ENCODE peak calls at places on chromosomes 16 and 17, in nine cellular contexts. One of them, this sample, is unnamed.

GRCh38 chr17:73194514-73195222 is 1.8 kb downstream of the COG1 start:
- DNase-seq in endodermal cell: no peak
- DNase-seq in EL: peak
- DNase-seq in bronchial epithelial cell: peak
- DNase-seq in activated naive CD4-positive, alpha-beta T cell treated with anti-CD3 and anti-CD28 coated beads, Interleukin-2, amount 50 U/mL, for 72 hours: no peak
- DNase-seq in fibroblast of lung: peak
- DNase-seq in neuronal stem cell: no peak
- DNase-seq in aorta: no peak
- DNase-seq in AG20443: peak
- DNase-seq in this sample: peak

GRCh38 chr16:88393034-88393433 is 10.3 kb downstream of the ZNF469 start:
- DNase-seq in endodermal cell: no peak
- DNase-seq in EL: no peak
- DNase-seq in bronchial epithelial cell: no peak
- DNase-seq in activated naive CD4-positive, alpha-beta T cell treated with anti-CD3 and anti-CD28 coated beads, Interleukin-2, amount 50 U/mL, for 72 hours: no peak
- DNase-seq in fibroblast of lung: no peak
- DNase-seq in neuronal stem cell: no peak
- DNase-seq in aorta: peak
- DNase-seq in AG20443: peak
- DNase-seq in this sample: peak

GRCh38 chr16:88938119-88938932 is 38.7 kb downstream of the CBFA2T3 start:
- DNase-seq in endodermal cell: no peak
- DNase-seq in EL: no peak
- DNase-seq in bronchial epithelial cell: no peak
- DNase-seq in activated naive CD4-positive, alpha-beta T cell treated with anti-CD3 and anti-CD28 coated beads, Interleukin-2, amount 50 U/mL, for 72 hours: no peak
- DNase-seq in fibroblast of lung: no peak
- DNase-seq in neuronal stem cell: no peak
- DNase-seq in aorta: no peak
- DNase-seq in AG20443: no peak
- DNase-seq in this sample: no peak

GRCh38 chr17:45311762-45312476 is 4.9 kb downstream of the MAP3K14 start:
- DNase-seq in endodermal cell: peak
- DNase-seq in EL: peak
- DNase-seq in bronchial epithelial cell: peak
- DNase-seq in activated naive CD4-positive, alpha-beta T cell treated with anti-CD3 and anti-CD28 coated beads, Interleukin-2, amount 50 U/mL, for 72 hours: peak
- DNase-seq in fibroblast of lung: no peak
- DNase-seq in neuronal stem cell: no peak
- DNase-seq in aorta: no peak
- DNase-seq in AG20443: no peak
- DNase-seq in this sample: peak

GRCh38 chr16:67311607-67312449 is 14.7 kb downstream of the KCTD19 start:
- DNase-seq in endodermal cell: no peak
- DNase-seq in EL: peak
- DNase-seq in bronchial epithelial cell: peak
- DNase-seq in activated naive CD4-positive, alpha-beta T cell treated with anti-CD3 and anti-CD28 coated beads, Interleukin-2, amount 50 U/mL, for 72 hours: peak
- DNase-seq in fibroblast of lung: peak
- DNase-seq in neuronal stem cell: no peak
- DNase-seq in aorta: peak
- DNase-seq in AG20443: peak
- DNase-seq in this sample: peak

GRCh38 chr16:66359811-66360608 is 6.5 kb upstream of the CDH5 start:
- DNase-seq in endodermal cell: no peak
- DNase-seq in EL: no peak
- DNase-seq in bronchial epithelial cell: peak
- DNase-seq in activated naive CD4-positive, alpha-beta T cell treated with anti-CD3 and anti-CD28 coated beads, Interleukin-2, amount 50 U/mL, for 72 hours: no peak
- DNase-seq in fibroblast of lung: no peak
- DNase-seq in neuronal stem cell: no peak
- DNase-seq in aorta: no peak
- DNase-seq in AG20443: no peak
- DNase-seq in this sample: peak

GRCh38 chr16:84065536-84066132 is 23.0 kb upstream of the SLC38A8 start:
- DNase-seq in endodermal cell: peak
- DNase-seq in EL: peak
- DNase-seq in bronchial epithelial cell: peak
- DNase-seq in activated naive CD4-positive, alpha-beta T cell treated with anti-CD3 and anti-CD28 coated beads, Interleukin-2, amount 50 U/mL, for 72 hours: no peak
- DNase-seq in fibroblast of lung: peak
- DNase-seq in neuronal stem cell: no peak
- DNase-seq in aorta: no peak
- DNase-seq in AG20443: peak
- DNase-seq in this sample: peak

GRCh38 chr16:8887952-8888560 is 5.9 kb downstream of the LITAFD start:
- DNase-seq in endodermal cell: no peak
- DNase-seq in EL: peak
- DNase-seq in bronchial epithelial cell: no peak
- DNase-seq in activated naive CD4-positive, alpha-beta T cell treated with anti-CD3 and anti-CD28 coated beads, Interleukin-2, amount 50 U/mL, for 72 hours: no peak
- DNase-seq in fibroblast of lung: no peak
- DNase-seq in neuronal stem cell: no peak
- DNase-seq in aorta: no peak
- DNase-seq in AG20443: peak
- DNase-seq in this sample: peak

GRCh38 chr17:4420692-4421131 is 13.0 kb upstream of the SPNS3 start:
- DNase-seq in endodermal cell: peak
- DNase-seq in EL: peak
- DNase-seq in bronchial epithelial cell: peak
- DNase-seq in activated naive CD4-positive, alpha-beta T cell treated with anti-CD3 and anti-CD28 coated beads, Interleukin-2, amount 50 U/mL, for 72 hours: no peak
- DNase-seq in fibroblast of lung: peak
- DNase-seq in neuronal stem cell: peak
- DNase-seq in aorta: peak
- DNase-seq in AG20443: peak
- DNase-seq in this sample: peak

GRCh38 chr16:11198817-11199216 is 57.2 kb downstream of the SOCS1 start:
- DNase-seq in endodermal cell: no peak
- DNase-seq in EL: no peak
- DNase-seq in bronchial epithelial cell: peak
- DNase-seq in activated naive CD4-positive, alpha-beta T cell treated with anti-CD3 and anti-CD28 coated beads, Interleukin-2, amount 50 U/mL, for 72 hours: no peak
- DNase-seq in fibroblast of lung: no peak
- DNase-seq in neuronal stem cell: no peak
- DNase-seq in aorta: no peak
- DNase-seq in AG20443: no peak
- DNase-seq in this sample: no peak

GRCh38 chr17:17491031-17491471 is 5.1 kb downstream of the RASD1 start:
- DNase-seq in endodermal cell: no peak
- DNase-seq in EL: no peak
- DNase-seq in bronchial epithelial cell: no peak
- DNase-seq in activated naive CD4-positive, alpha-beta T cell treated with anti-CD3 and anti-CD28 coated beads, Interleukin-2, amount 50 U/mL, for 72 hours: no peak
- DNase-seq in fibroblast of lung: no peak
- DNase-seq in neuronal stem cell: no peak
- DNase-seq in aorta: no peak
- DNase-seq in AG20443: no peak
- DNase-seq in this sample: no peak

GRCh38 chr17:395974-396373 is 43.4 kb upstream of the RPH3AL start:
- DNase-seq in endodermal cell: no peak
- DNase-seq in EL: no peak
- DNase-seq in bronchial epithelial cell: no peak
- DNase-seq in activated naive CD4-positive, alpha-beta T cell treated with anti-CD3 and anti-CD28 coated beads, Interleukin-2, amount 50 U/mL, for 72 hours: no peak
- DNase-seq in fibroblast of lung: no peak
- DNase-seq in neuronal stem cell: no peak
- DNase-seq in aorta: no peak
- DNase-seq in AG20443: no peak
- DNase-seq in this sample: no peak

GRCh38 chr16:67703626-67704025 is 15.5 kb downstream of the GFOD2 start:
- DNase-seq in endodermal cell: no peak
- DNase-seq in EL: no peak
- DNase-seq in bronchial epithelial cell: no peak
- DNase-seq in activated naive CD4-positive, alpha-beta T cell treated with anti-CD3 and anti-CD28 coated beads, Interleukin-2, amount 50 U/mL, for 72 hours: no peak
- DNase-seq in fibroblast of lung: no peak
- DNase-seq in neuronal stem cell: no peak
- DNase-seq in aorta: no peak
- DNase-seq in AG20443: no peak
- DNase-seq in this sample: no peak

GRCh38 chr17:4509402-4509801 is 10.7 kb downstream of the SPNS2 start:
- DNase-seq in endodermal cell: no peak
- DNase-seq in EL: no peak
- DNase-seq in bronchial epithelial cell: no peak
- DNase-seq in activated naive CD4-positive, alpha-beta T cell treated with anti-CD3 and anti-CD28 coated beads, Interleukin-2, amount 50 U/mL, for 72 hours: no peak
- DNase-seq in fibroblast of lung: no peak
- DNase-seq in neuronal stem cell: no peak
- DNase-seq in aorta: peak
- DNase-seq in AG20443: no peak
- DNase-seq in this sample: no peak

GRCh38 chr17:55453836-55454557 is 32.4 kb upstream of the MMD start:
- DNase-seq in endodermal cell: no peak
- DNase-seq in EL: no peak
- DNase-seq in bronchial epithelial cell: no peak
- DNase-seq in activated naive CD4-positive, alpha-beta T cell treated with anti-CD3 and anti-CD28 coated beads, Interleukin-2, amount 50 U/mL, for 72 hours: no peak
- DNase-seq in fibroblast of lung: no peak
- DNase-seq in neuronal stem cell: no peak
- DNase-seq in aorta: peak
- DNase-seq in AG20443: no peak
- DNase-seq in this sample: no peak

GRCh38 chr17:58666858-58667267 is 25.0 kb downstream of the TEX14 start:
- DNase-seq in endodermal cell: no peak
- DNase-seq in EL: peak
- DNase-seq in bronchial epithelial cell: peak
- DNase-seq in activated naive CD4-positive, alpha-beta T cell treated with anti-CD3 and anti-CD28 coated beads, Interleukin-2, amount 50 U/mL, for 72 hours: no peak
- DNase-seq in fibroblast of lung: peak
- DNase-seq in neuronal stem cell: no peak
- DNase-seq in aorta: peak
- DNase-seq in AG20443: no peak
- DNase-seq in this sample: peak

GRCh38 chr16:74305978-74306784 is 9.6 kb downstream of the PSMD7 start:
- DNase-seq in endodermal cell: no peak
- DNase-seq in EL: no peak
- DNase-seq in bronchial epithelial cell: no peak
- DNase-seq in activated naive CD4-positive, alpha-beta T cell treated with anti-CD3 and anti-CD28 coated beads, Interleukin-2, amount 50 U/mL, for 72 hours: no peak
- DNase-seq in fibroblast of lung: no peak
- DNase-seq in neuronal stem cell: no peak
- DNase-seq in aorta: no peak
- DNase-seq in AG20443: no peak
- DNase-seq in this sample: no peak

GRCh38 chr17:76476736-76477135 is 9.3 kb downstream of the AANAT start:
- DNase-seq in endodermal cell: no peak
- DNase-seq in EL: no peak
- DNase-seq in bronchial epithelial cell: no peak
- DNase-seq in activated naive CD4-positive, alpha-beta T cell treated with anti-CD3 and anti-CD28 coated beads, Interleukin-2, amount 50 U/mL, for 72 hours: no peak
- DNase-seq in fibroblast of lung: no peak
- DNase-seq in neuronal stem cell: no peak
- DNase-seq in aorta: no peak
- DNase-seq in AG20443: no peak
- DNase-seq in this sample: no peak

GRCh38 chr17:77826132-77826873 is 132.2 kb upstream of the TNRC6C start:
- DNase-seq in endodermal cell: no peak
- DNase-seq in EL: no peak
- DNase-seq in bronchial epithelial cell: no peak
- DNase-seq in activated naive CD4-positive, alpha-beta T cell treated with anti-CD3 and anti-CD28 coated beads, Interleukin-2, amount 50 U/mL, for 72 hours: no peak
- DNase-seq in fibroblast of lung: no peak
- DNase-seq in neuronal stem cell: no peak
- DNase-seq in aorta: peak
- DNase-seq in AG20443: no peak
- DNase-seq in this sample: no peak

GRCh38 chr17:48254896-48255295 is 147.3 kb downstream of the SNX11 start:
- DNase-seq in endodermal cell: no peak
- DNase-seq in EL: peak
- DNase-seq in bronchial epithelial cell: no peak
- DNase-seq in activated naive CD4-positive, alpha-beta T cell treated with anti-CD3 and anti-CD28 coated beads, Interleukin-2, amount 50 U/mL, for 72 hours: no peak
- DNase-seq in fibroblast of lung: no peak
- DNase-seq in neuronal stem cell: no peak
- DNase-seq in aorta: no peak
- DNase-seq in AG20443: no peak
- DNase-seq in this sample: no peak

GRCh38 chr17:42252528-42253172 is 23.5 kb downstream of the STAT5B start:
- DNase-seq in endodermal cell: no peak
- DNase-seq in EL: peak
- DNase-seq in bronchial epithelial cell: peak
- DNase-seq in activated naive CD4-positive, alpha-beta T cell treated with anti-CD3 and anti-CD28 coated beads, Interleukin-2, amount 50 U/mL, for 72 hours: no peak
- DNase-seq in fibroblast of lung: no peak
- DNase-seq in neuronal stem cell: no peak
- DNase-seq in aorta: no peak
- DNase-seq in AG20443: no peak
- DNase-seq in this sample: peak

GRCh38 chr17:951388-952132 is 28.0 kb downstream of the NXN start:
- DNase-seq in endodermal cell: peak
- DNase-seq in EL: peak
- DNase-seq in bronchial epithelial cell: peak
- DNase-seq in activated naive CD4-positive, alpha-beta T cell treated with anti-CD3 and anti-CD28 coated beads, Interleukin-2, amount 50 U/mL, for 72 hours: no peak
- DNase-seq in fibroblast of lung: peak
- DNase-seq in neuronal stem cell: peak
- DNase-seq in aorta: peak
- DNase-seq in AG20443: peak
- DNase-seq in this sample: peak

GRCh38 chr16:87371261-87371866 is 12.2 kb downstream of the FBXO31 start:
- DNase-seq in endodermal cell: no peak
- DNase-seq in EL: no peak
- DNase-seq in bronchial epithelial cell: no peak
- DNase-seq in activated naive CD4-positive, alpha-beta T cell treated with anti-CD3 and anti-CD28 coated beads, Interleukin-2, amount 50 U/mL, for 72 hours: no peak
- DNase-seq in fibroblast of lung: no peak
- DNase-seq in neuronal stem cell: no peak
- DNase-seq in aorta: no peak
- DNase-seq in AG20443: no peak
- DNase-seq in this sample: no peak

GRCh38 chr16:11034005-11034404 is 89.6 kb downstream of the CLEC16A start:
- DNase-seq in endodermal cell: no peak
- DNase-seq in EL: peak
- DNase-seq in bronchial epithelial cell: peak
- DNase-seq in activated naive CD4-positive, alpha-beta T cell treated with anti-CD3 and anti-CD28 coated beads, Interleukin-2, amount 50 U/mL, for 72 hours: no peak
- DNase-seq in fibroblast of lung: peak
- DNase-seq in neuronal stem cell: no peak
- DNase-seq in aorta: no peak
- DNase-seq in AG20443: peak
- DNase-seq in this sample: peak

GRCh38 chr16:85192736-85193493 is 80.6 kb upstream of the CIBAR2 start:
- DNase-seq in endodermal cell: no peak
- DNase-seq in EL: no peak
- DNase-seq in bronchial epithelial cell: no peak
- DNase-seq in activated naive CD4-positive, alpha-beta T cell treated with anti-CD3 and anti-CD28 coated beads, Interleukin-2, amount 50 U/mL, for 72 hours: no peak
- DNase-seq in fibroblast of lung: peak
- DNase-seq in neuronal stem cell: no peak
- DNase-seq in aorta: no peak
- DNase-seq in AG20443: peak
- DNase-seq in this sample: peak

GRCh38 chr17:75950850-75951554 is 10.2 kb upstream of the FBF1 start:
- DNase-seq in endodermal cell: no peak
- DNase-seq in EL: peak
- DNase-seq in bronchial epithelial cell: no peak
- DNase-seq in activated naive CD4-positive, alpha-beta T cell treated with anti-CD3 and anti-CD28 coated beads, Interleukin-2, amount 50 U/mL, for 72 hours: no peak
- DNase-seq in fibroblast of lung: peak
- DNase-seq in neuronal stem cell: no peak
- DNase-seq in aorta: no peak
- DNase-seq in AG20443: no peak
- DNase-seq in this sample: peak

GRCh38 chr17:78970834-78971763 is 8.6 kb downstream of the LGALS3BP start:
- DNase-seq in endodermal cell: peak
- DNase-seq in EL: peak
- DNase-seq in bronchial epithelial cell: peak
- DNase-seq in activated naive CD4-positive, alpha-beta T cell treated with anti-CD3 and anti-CD28 coated beads, Interleukin-2, amount 50 U/mL, for 72 hours: peak
- DNase-seq in fibroblast of lung: peak
- DNase-seq in neuronal stem cell: peak
- DNase-seq in aorta: peak
- DNase-seq in AG20443: peak
- DNase-seq in this sample: peak

GRCh38 chr16:87963400-87963799 is 12.2 kb downstream of the BANP start:
- DNase-seq in endodermal cell: peak
- DNase-seq in EL: peak
- DNase-seq in bronchial epithelial cell: peak
- DNase-seq in activated naive CD4-positive, alpha-beta T cell treated with anti-CD3 and anti-CD28 coated beads, Interleukin-2, amount 50 U/mL, for 72 hours: peak
- DNase-seq in fibroblast of lung: peak
- DNase-seq in neuronal stem cell: no peak
- DNase-seq in aorta: no peak
- DNase-seq in AG20443: peak
- DNase-seq in this sample: peak

GRCh38 chr16:58152246-58152868 is 23.2 kb upstream of the CFAP20 start:
- DNase-seq in endodermal cell: no peak
- DNase-seq in EL: no peak
- DNase-seq in bronchial epithelial cell: no peak
- DNase-seq in activated naive CD4-positive, alpha-beta T cell treated with anti-CD3 and anti-CD28 coated beads, Interleukin-2, amount 50 U/mL, for 72 hours: no peak
- DNase-seq in fibroblast of lung: no peak
- DNase-seq in neuronal stem cell: no peak
- DNase-seq in aorta: no peak
- DNase-seq in AG20443: peak
- DNase-seq in this sample: peak

GRCh38 chr16:79439866-79440265 is 160.7 kb downstream of the MAF start:
- DNase-seq in endodermal cell: no peak
- DNase-seq in EL: no peak
- DNase-seq in bronchial epithelial cell: no peak
- DNase-seq in activated naive CD4-positive, alpha-beta T cell treated with anti-CD3 and anti-CD28 coated beads, Interleukin-2, amount 50 U/mL, for 72 hours: no peak
- DNase-seq in fibroblast of lung: no peak
- DNase-seq in neuronal stem cell: no peak
- DNase-seq in aorta: no peak
- DNase-seq in AG20443: no peak
- DNase-seq in this sample: no peak

GRCh38 chr17:1972429-1973160 is 52.5 kb downstream of the RTN4RL1 start:
- DNase-seq in endodermal cell: no peak
- DNase-seq in EL: no peak
- DNase-seq in bronchial epithelial cell: no peak
- DNase-seq in activated naive CD4-positive, alpha-beta T cell treated with anti-CD3 and anti-CD28 coated beads, Interleukin-2, amount 50 U/mL, for 72 hours: no peak
- DNase-seq in fibroblast of lung: no peak
- DNase-seq in neuronal stem cell: no peak
- DNase-seq in aorta: peak
- DNase-seq in AG20443: no peak
- DNase-seq in this sample: no peak